ENCODE peak calls at places on chromosomes 7 and 10, in four cellular contexts. Y, Q, C and G are unnamed samples.

GRCh38 chr10:3763852-3764625 is 21.0 kb downstream of the KLF6 start:
- DNase-seq in Y (no peak), Q (no peak), C (no peak), G (no peak)

GRCh38 chr7:40194743-40195142 is 59.9 kb downstream of the SUGCT start:
- DNase-seq in C (no peak), Y (no peak), Q (no peak), G (no peak)

GRCh38 chr7:12942599-12942998 is 255.2 kb downstream of the ARL4A start:
- DNase-seq in Y (no peak), Q (no peak), C (no peak), G (no peak)

GRCh38 chr7:90409667-90410066 is 6.4 kb downstream of the CLDN12 start:
- DNase-seq in Y (no peak), Q (no peak), C (no peak), G (no peak)

GRCh38 chr7:75889826-75890225 is 11.0 kb downstream of the RHBDD2 start:
- DNase-seq in Q (no peak), C (no peak), Y (no peak), G (no peak)

GRCh38 chr7:28096713-28097112 is 83.9 kb downstream of the JAZF1 start:
- DNase-seq in Y (peak; percentile 81), C (peak; percentile 55), Q (peak; percentile 35), G (peak; percentile 55)

GRCh38 chr7:20435305-20435704 is 104.6 kb downstream of the ITGB8 start:
- DNase-seq in Q (no peak), Y (no peak), C (no peak), G (no peak)

GRCh38 chr7:152617056-152617455 is 58.9 kb downstream of the XRCC2 start:
- DNase-seq in C (no peak), Q (no peak), Y (no peak), G (no peak)

GRCh38 chr7:141864765-141865447 is 23.6 kb upstream of the PRSS37 start:
- DNase-seq in C (no peak), Q (no peak), Y (peak; percentile 63), G (no peak)

GRCh38 chr7:158413962-158414961 is 173.4 kb downstream of the PTPRN2 start:
- DNase-seq in C (no peak), Q (no peak), Y (no peak), G (no peak)

GRCh38 chr7:149856-150636 is 42.3 kb upstream of the FAM20C start:
- DNase-seq in Y (peak; percentile 84), Q (no peak), C (peak; percentile 70), G (peak; percentile 67)

GRCh38 chr7:145863-146262 is 46.5 kb upstream of the FAM20C start:
- DNase-seq in Y (no peak), C (no peak), Q (no peak), G (no peak)

GRCh38 chr7:150811-151221 is 41.6 kb upstream of the FAM20C start:
- DNase-seq in C (peak; percentile 29), Q (no peak), Y (peak; percentile 51), G (no peak)

GRCh38 chr7:148543-148931 is 43.8 kb upstream of the FAM20C start:
- DNase-seq in C (no peak), Q (no peak), Y (no peak), G (no peak)

DNA sequence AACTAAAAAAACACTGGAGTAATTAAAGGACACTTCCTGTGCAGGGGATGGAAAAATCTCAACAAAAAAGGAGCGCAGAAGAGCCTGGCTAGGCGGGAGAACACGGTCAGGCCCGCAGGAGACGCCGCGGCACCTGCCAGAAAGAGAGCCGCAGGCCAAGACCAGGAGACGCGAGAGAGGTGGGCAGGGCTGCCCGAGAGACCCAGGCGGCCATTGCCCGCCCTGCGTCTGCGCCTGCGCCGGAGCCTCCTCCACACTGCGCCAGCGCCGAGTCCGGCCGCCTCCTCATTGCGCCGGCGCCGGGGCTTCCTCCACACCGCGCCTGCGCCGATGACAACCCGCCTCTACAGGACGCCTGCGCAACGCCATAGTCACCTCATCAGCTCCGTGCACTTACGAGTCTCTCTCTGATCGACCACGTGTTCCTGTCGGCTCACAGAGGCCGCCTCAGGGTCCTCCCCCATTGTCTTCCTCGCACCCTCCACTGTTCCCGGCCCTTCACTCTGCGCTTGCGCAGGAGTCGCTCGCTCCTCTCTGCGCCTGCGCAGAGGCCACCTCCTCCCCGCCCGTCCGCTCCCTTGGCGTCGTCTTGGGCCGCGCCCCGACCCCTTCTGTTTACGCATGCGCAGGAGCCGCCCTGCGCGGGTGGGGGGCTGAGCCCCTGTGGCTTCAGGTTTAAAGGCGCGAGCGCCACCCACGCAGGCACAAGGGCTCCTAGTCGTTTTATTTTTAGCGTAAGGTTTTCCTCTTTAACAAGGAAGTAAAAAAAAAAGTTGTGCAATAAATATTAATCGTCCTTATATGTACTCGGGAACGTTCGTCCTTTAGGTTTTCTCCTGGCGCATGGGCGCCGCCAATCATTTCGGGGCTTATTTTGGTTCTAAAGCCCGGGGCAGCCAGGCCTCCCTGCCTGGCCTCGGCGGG is 43.2 kb upstream of the FAM20C start:
- DNase-seq in Y (peak; percentile 96), Q (peak; percentile 95), C (peak; percentile 98), G (peak; percentile 97)
- TF ChIP-seq POLR2A in Y (peak; percentile 76), Q (peak; percentile 92), C (peak; percentile 87), G (peak; percentile 94)

GRCh38 chr10:18658992-18659783 is at the start of gene ARL5B:
- DNase-seq in Q (peak; percentile 82), Y (peak; percentile 93), C (peak; percentile 98), G (peak; percentile 97)
- TF ChIP-seq POLR2A in Q (peak; percentile 67), Y (peak; percentile 57), C (peak; percentile 87), G (peak; percentile 91)

GRCh38 chr10:88991161-88991899 is 732 bp downstream of the FAS start:
- DNase-seq in C (peak; percentile 86), Q (no peak), Y (peak; percentile 82), G (peak; percentile 64)

GRCh38 chr10:88989423-88989822 is 1.2 kb upstream of the FAS start:
- DNase-seq in C (no peak), Q (no peak), Y (no peak), G (no peak)

GRCh38 chr10:88989824-88990527 is 622 bp upstream of the FAS start:
- DNase-seq in Q (no peak), Y (peak; percentile 85), C (no peak), G (peak; percentile 36)

GRCh38 chr10:88991900-88992237 is 1.3 kb downstream of the FAS start:
- DNase-seq in Y (peak; percentile 78), C (no peak), Q (no peak), G (no peak)

DNA sequence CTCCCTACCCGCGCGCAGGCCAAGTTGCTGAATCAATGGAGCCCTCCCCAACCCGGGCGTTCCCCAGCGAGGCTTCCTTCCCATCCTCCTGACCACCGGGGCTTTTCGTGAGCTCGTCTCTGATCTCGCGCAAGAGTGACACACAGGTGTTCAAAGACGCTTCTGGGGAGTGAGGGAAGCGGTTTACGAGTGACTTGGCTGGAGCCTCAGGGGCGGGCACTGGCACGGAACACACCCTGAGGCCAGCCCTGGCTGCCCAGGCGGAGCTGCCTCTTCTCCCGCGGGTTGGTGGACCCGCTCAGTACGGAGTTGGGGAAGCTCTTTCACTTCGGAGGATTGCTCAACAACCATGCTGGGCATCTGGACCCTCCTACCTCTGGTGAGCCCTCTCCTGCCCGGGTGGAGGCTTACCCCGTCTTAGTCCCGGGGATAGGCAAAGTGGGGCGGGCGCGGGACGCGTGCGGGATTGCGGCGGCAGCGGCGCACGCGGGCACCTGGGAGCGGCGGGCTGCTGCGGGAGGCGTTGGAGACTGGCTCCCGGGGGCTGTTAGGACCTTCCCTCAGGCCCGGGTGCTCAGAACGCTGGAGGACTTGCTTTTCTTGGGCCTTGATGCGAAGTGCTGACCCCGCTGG is at the start of gene FAS:
- DNase-seq in Q (no peak), Y (peak; percentile 91), C (peak; percentile 77), G (peak; percentile 55)
- TF ChIP-seq POLR2A in Q (peak; percentile 88), Y (peak; percentile 55), C (no peak), G (peak; percentile 65)

GRCh38 chr10:131900350-131901152 is at the start of gene PPP2R2D:
- DNase-seq in Y (peak; percentile 96), Q (peak; percentile 97), C (peak; percentile 95), G (peak; percentile 97)
- TF ChIP-seq POLR2A in Y (peak; percentile 82), Q (no peak), C (peak; percentile 50), G (peak; percentile 79)

GRCh38 chr7:30026229-30027064 is at the start of gene FKBP14:
- DNase-seq in Q (peak; percentile 53), C (peak; percentile 97), Y (peak; percentile 100), G (peak; percentile 99)
- TF ChIP-seq POLR2A in Q (peak; percentile 90), C (no peak), Y (peak; percentile 87), G (peak; percentile 75)